ENCODE peak calls at places on chromosomes 3 and 15, in six cellular contexts. C, X, K, V, A and N are unnamed samples.

GRCh38 chr15:31216210-31216911 is 110.3 kb upstream of the KLF13 start:
- DNase-seq in V (peak; percentile 80), C (peak; percentile 58), K (peak; percentile 18), A (peak; percentile 85), X (peak; percentile 41), N (peak; percentile 86)

GRCh38 chr3:49785565-49786356 is 581 bp downstream of the IP6K1 start:
- DNase-seq in X (no peak), C (no peak), K (peak; percentile 70), A (peak; percentile 42), V (no peak), N (no peak)

GRCh38 chr3:53162672-53163458 is 1.9 kb downstream of the PRKCD start:
- DNase-seq in C (peak; percentile 74), X (no peak), V (no peak), A (no peak), K (no peak), N (peak; percentile 73)

GRCh38 chr3:102378216-102378615 is 56.6 kb upstream of the ZPLD1 start:
- DNase-seq in V (no peak), C (no peak), K (no peak), X (no peak), A (no peak), N (no peak)

GRCh38 chr15:100968043-100968966 is 49.1 kb downstream of the LRRK1 start:
- DNase-seq in V (no peak), X (no peak), C (no peak), A (no peak), K (no peak), N (no peak)

GRCh38 chr3:181839915-181840295 is 128.2 kb downstream of the SOX2 start:
- DNase-seq in X (no peak), V (peak; percentile 52), K (no peak), C (no peak), A (no peak), N (peak; percentile 26)

GRCh38 chr3:119649764-119650163 is 10.6 kb downstream of the POPDC2 start:
- DNase-seq in C (no peak), V (no peak), A (no peak), X (no peak), K (no peak), N (no peak)

GRCh38 chr3:110419096-110419495 is 652.5 kb upstream of the NECTIN3 start:
- DNase-seq in V (no peak), X (no peak), C (no peak), K (no peak), A (no peak), N (no peak)

GRCh38 chr15:49675051-49675450 is 54.2 kb downstream of the DTWD1 start:
- DNase-seq in C (no peak), X (no peak), K (no peak), A (no peak), V (no peak), N (no peak)

GRCh38 chr3:52705688-52706686 is at the start of the genes GLT8D1 and SPCS1:
- DNase-seq in C (peak; percentile 83), X (peak; percentile 81), V (peak; percentile 60), A (peak; percentile 79), K (peak; percentile 83), N (peak; percentile 94)

GRCh38 chr3:116161570-116162290 is 283.6 kb downstream of the LSAMP start:
- DNase-seq in V (no peak), X (no peak), A (no peak), C (no peak), K (no peak), N (no peak)

GRCh38 chr3:48694610-48695051 is 8.9 kb upstream of the NCKIPSD start:
- DNase-seq in K (peak; percentile 65), X (peak; percentile 76), A (peak; percentile 74), V (no peak), C (no peak), N (no peak)

GRCh38 chr15:69668963-69669362 is 216.3 kb downstream of the RPLP1 start:
- DNase-seq in A (no peak), K (no peak), X (no peak), V (no peak), C (peak; percentile 60), N (peak; percentile 75)

GRCh38 chr3:66011098-66011655 is 27.5 kb downstream of the MAGI1 start:
- DNase-seq in A (no peak), X (no peak), V (no peak), C (no peak), K (no peak), N (no peak)

GRCh38 chr3:62723636-62724217 is 151.5 kb downstream of the CADPS start:
- DNase-seq in A (no peak), X (peak; percentile 19), V (no peak), C (no peak), K (no peak), N (no peak)

GRCh38 chr3:21105784-21106183 is 645.2 kb downstream of the ZNF385D start:
- DNase-seq in A (no peak), K (no peak), X (no peak), V (no peak), C (no peak), N (no peak)

GRCh38 chr15:95826388-95826781 is 504.1 kb upstream of the NR2F2 start:
- DNase-seq in A (no peak), C (no peak), X (no peak), K (no peak), V (no peak), N (no peak)